ENCODE peak calls at places on chromosomes 4 and X, in four cellular contexts. L is GM13977, D is GM12865, A is RWPE2. K is an unnamed sample.

GRCh38 chr4:166309286-166309685 is 436.2 kb downstream of the TLL1 start:
- DNase-seq in L (no peak), D (no peak), A (no peak), K (no peak)

GRCh38 chrX:41670108-41670507 is 18.7 kb upstream of the GPR34 start:
- DNase-seq in L (no peak), D (no peak), A (no peak), K (no peak)

GRCh38 chr4:47060561-47060960 is 29.2 kb downstream of the GABRB1 start:
- DNase-seq in L (no peak), D (no peak), A (no peak), K (no peak)

GRCh38 chr4:85860066-85860465 is 385.1 kb downstream of the ARHGAP24 start:
- DNase-seq in L (no peak), D (no peak), A (no peak), K (no peak)

GRCh38 chrX:43813898-43814297 is 68.4 kb downstream of the MAOB start:
- DNase-seq in L (no peak), D (no peak), A (no peak), K (no peak)

GRCh38 chr4:77174426-77174825 is 17.4 kb downstream of the CCNG2 start:
- DNase-seq in L (no peak), D (no peak), A (no peak), K (no peak)

GRCh38 chrX:100745806-100746537 is 14.1 kb upstream of the SYTL4 start:
- DNase-seq in L (no peak), D (no peak), A (no peak), K (no peak)

GRCh38 chr4:187464561-187464960 is 531.0 kb upstream of the ZFP42 start:
- DNase-seq in L (no peak), D (no peak), A (no peak), K (no peak)

GRCh38 chr4:100826808-100827548 is 309.2 kb upstream of the EMCN start:
- DNase-seq in L (no peak), D (no peak), A (no peak), K (no peak)

GRCh38 chr4:18390655-18391369 is 369.3 kb upstream of the LCORL start:
- DNase-seq in L (no peak), D (no peak), A (no peak), K (no peak)

GRCh38 chr4:148052448-148052847 is 320.6 kb downstream of the ARHGAP10 start:
- DNase-seq in L (no peak), D (peak), A (no peak), K (no peak)

GRCh38 chrX:15956684-15957083 is 102.1 kb upstream of the AP1S2 start:
- DNase-seq in L (no peak), D (no peak), A (no peak), K (no peak)

GRCh38 chrX:20499763-20500162 is 233.1 kb upstream of the RPS6KA3 start:
- DNase-seq in L (no peak), D (no peak), A (no peak), K (no peak)

GRCh38 chr4:67465763-67466052 is 79.6 kb downstream of the CENPC start:
- DNase-seq in L (no peak), D (no peak), A (no peak), K (no peak)

GRCh38 chr4:102094474-102094873 is 250.8 kb downstream of the SLC39A8 start:
- DNase-seq in L (no peak), D (no peak), A (no peak), K (no peak)

GRCh38 chrX:48540480-48540879 is 966 bp downstream of the TBC1D25 start:
- DNase-seq in L (no peak), D (no peak), A (no peak), K (no peak)

GRCh38 chrX:13051529-13052172 is 7.2 kb upstream of the FAM9C start:
- DNase-seq in L (peak), D (peak), A (no peak), K (peak)

GRCh38 chrX:2299871-2300270 is 200.9 kb downstream of the DHRSX start:
- DNase-seq in L (no peak), D (no peak), A (no peak), K (no peak)

GRCh38 chrX:128436397-128437103 is 384.3 kb upstream of the ACTRT1 start:
- DNase-seq in L (no peak), D (no peak), A (no peak), K (no peak)

GRCh38 chr4:180665481-180665880 is 1577.7 kb upstream of the TENM3 start:
- DNase-seq in L (no peak), D (no peak), A (no peak), K (no peak)

GRCh38 chr4:15717126-15717525 is 14.3 kb downstream of the BST1 start:
- DNase-seq in L (no peak), D (no peak), A (no peak), K (no peak)

GRCh38 chr4:173556398-173557131 is 26.5 kb upstream of the HAND2 start:
- DNase-seq in L (no peak), D (no peak), A (no peak), K (no peak)

GRCh38 chrX:131083510-131084142 is 25.5 kb downstream of the ARHGAP36 start:
- DNase-seq in L (peak), D (no peak), A (no peak), K (no peak)

GRCh38 chr4:3311489-3312171 is 18.8 kb downstream of the RGS12 start:
- DNase-seq in L (no peak), D (no peak), A (no peak), K (no peak)

GRCh38 chr4:47221721-47222120 is 190.4 kb downstream of the GABRB1 start:
- DNase-seq in L (no peak), D (no peak), A (no peak), K (no peak)

GRCh38 chrX:4830880-4831557 is 1117.6 kb upstream of the PRKX start:
- DNase-seq in L (no peak), D (no peak), A (no peak), K (no peak)

GRCh38 chrX:127037179-127037578 is 217.7 kb downstream of the PRR32 start:
- DNase-seq in L (no peak), D (no peak), A (no peak), K (no peak)

GRCh38 chrX:150052226-150052625 is 113.9 kb upstream of the EOLA2 start:
- DNase-seq in L (no peak), D (no peak), A (no peak), K (no peak)

GRCh38 chr4:173121044-173121685 is 47.4 kb upstream of the GALNT7 start:
- DNase-seq in L (peak), D (peak), A (no peak), K (no peak)

GRCh38 chrX:152635941-152636340 is 1.8 kb upstream of the GABRQ start:
- DNase-seq in L (no peak), D (peak), A (no peak), K (no peak)

GRCh38 chr4:99815597-99816011 is 1.0 kb upstream of the DAPP1 start:
- DNase-seq in L (no peak), D (no peak), A (peak), K (no peak)

GRCh38 chrX:129744881-129745321 is 6.1 kb downstream of the XPNPEP2 start:
- DNase-seq in L (no peak), D (no peak), A (no peak), K (no peak)

GRCh38 chr4:64156253-64156652 is 253.0 kb downstream of the TECRL start:
- DNase-seq in L (no peak), D (no peak), A (no peak), K (no peak)

GRCh38 chr4:64157397-64157796 is 251.9 kb downstream of the TECRL start:
- DNase-seq in L (no peak), D (no peak), A (no peak), K (no peak)

DNA sequence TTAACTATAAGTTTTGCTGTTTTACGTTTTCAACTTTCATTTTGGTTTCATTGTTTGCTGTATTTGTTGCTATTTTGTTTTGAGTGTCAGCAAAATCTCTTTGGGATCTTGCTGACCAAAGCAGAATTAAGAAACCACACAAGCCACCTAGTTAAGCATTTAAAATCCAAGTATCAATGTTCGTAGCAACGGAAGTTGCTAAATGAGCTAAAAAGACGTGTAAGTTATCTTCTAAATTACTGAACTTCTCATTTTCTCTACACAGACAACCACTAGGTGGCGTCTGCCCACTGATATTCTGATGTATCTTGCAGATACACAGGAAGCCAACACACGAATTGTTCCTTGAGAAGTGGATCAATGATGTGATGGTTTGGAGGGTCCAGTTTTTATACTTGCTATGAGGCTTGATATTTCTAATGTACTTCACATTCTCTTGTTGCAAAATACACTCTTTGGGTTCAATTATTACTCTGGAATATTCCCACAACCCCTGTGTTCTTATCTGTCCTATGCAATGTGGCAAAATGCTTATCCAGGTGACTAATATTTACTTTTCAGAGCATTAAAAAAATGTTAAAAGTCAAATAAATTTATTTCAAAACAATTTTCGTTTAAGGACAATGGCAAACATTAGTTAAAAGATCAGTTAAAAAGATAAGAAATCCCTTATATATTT is 250.5 kb downstream of the TECRL start:
- DNase-seq in L (peak), D (peak), A (no peak), K (peak)
- TF ChIP-seq CTCF in L (peak), D (peak), A (peak), K (peak)

GRCh38 chrX:96837808-96838207 is 45.9 kb upstream of the RPA4 start:
- DNase-seq in L (no peak), D (no peak), A (no peak), K (no peak)

GRCh38 chrX:96841325-96841724 is 42.4 kb upstream of the RPA4 start:
- DNase-seq in L (no peak), D (no peak), A (no peak), K (no peak)

GRCh38 chrX:96846841-96847240 is 36.9 kb upstream of the RPA4 start:
- DNase-seq in L (no peak), D (no peak), A (no peak), K (no peak)

GRCh38 chrX:96843566-96843965 is 40.1 kb upstream of the RPA4 start:
- DNase-seq in L (no peak), D (no peak), A (no peak), K (no peak)
- TF ChIP-seq CTCF in L (no peak), D (no peak), A (no peak), K (no peak)

DNA sequence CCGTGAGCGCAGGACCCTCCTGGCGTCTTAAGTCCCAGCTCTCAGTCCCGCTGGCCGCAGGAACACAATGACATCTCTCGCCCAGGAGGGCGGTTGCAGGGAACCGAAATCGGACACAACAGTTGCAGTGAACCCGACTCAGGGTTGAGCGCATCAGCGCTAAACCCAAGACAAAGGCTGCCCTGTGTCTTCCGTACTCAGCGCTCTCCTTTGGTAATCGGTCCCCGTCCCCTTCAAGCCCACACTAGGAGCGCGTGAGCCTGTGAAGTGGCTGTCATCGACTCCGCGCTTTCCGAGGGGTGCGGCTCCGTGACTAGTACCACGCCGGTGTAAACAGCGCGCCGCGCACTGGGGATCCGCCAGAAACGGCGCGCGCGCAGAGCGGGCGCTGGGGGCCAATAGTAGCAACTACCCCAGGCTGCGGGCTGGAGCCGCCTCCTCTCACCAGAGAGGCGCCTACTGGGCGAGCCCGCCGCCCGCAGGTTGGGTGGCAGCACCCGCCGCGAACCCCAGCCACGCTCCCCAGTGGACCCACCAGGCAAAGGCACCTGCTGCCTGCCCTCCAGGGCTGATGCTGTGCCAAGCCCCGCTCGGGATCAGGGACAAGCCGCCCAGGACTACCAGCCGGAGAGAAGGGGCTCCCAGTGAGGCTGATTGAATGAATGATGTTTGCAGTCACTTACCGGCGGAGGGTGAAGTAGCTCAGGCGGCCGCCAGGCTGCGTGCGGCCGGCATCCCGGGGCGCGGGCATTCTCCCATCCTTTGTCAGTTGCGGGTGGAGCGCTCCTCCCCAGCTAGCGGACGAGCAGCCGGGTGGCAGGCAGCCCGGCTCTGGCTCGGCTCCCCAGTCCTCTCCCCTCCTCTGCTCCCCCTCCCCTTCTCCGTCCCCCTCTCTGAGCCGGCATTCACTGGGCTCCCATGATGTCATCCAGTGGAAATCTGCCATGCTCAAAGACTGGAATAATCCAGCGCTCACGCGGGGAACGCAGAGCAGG is 370.4 kb upstream of the SMIM31 start:
- DNase-seq in L (no peak), D (no peak), A (no peak), K (peak)
- TF ChIP-seq CTCF in L (no peak), D (no peak), A (peak), K (no peak)

DNA sequence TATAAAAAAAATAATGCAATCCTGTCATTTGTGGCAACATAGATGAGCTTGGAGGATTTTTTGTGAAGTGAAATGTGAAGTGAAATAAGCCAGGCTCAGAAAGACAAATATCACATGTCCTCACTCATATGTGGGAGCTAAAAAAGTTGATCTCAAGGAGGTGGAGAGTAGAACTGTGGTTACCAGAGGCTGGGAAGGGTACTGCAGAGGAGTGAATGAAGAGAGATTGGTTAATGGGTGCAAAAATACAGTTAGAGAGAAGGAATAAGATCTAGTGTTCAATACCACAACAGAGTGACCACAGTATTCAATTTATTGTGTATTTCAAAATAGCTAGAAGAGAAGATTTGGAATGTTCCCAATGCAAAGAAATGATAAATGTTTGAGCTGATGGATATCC is 13.4 kb upstream of the ZCCHC18 start:
- DNase-seq in L (no peak), D (no peak), A (no peak), K (no peak)
- TF ChIP-seq CTCF in L (no peak), D (no peak), A (no peak), K (no peak)

GRCh38 chr4:164700471-164700870 is 53.5 kb upstream of the SMIM31 start:
- DNase-seq in L (no peak), D (peak), A (no peak), K (no peak)
- TF ChIP-seq CTCF in L (peak), D (peak), A (no peak), K (peak)

GRCh38 chr4:127261476-127261875 is 371.3 kb upstream of the INTU start:
- DNase-seq in L (no peak), D (no peak), A (no peak), K (no peak)
- TF ChIP-seq CTCF in L (no peak), D (no peak), A (no peak), K (no peak)

GRCh38 chr4:113781439-113782040 is 20.0 kb upstream of the CAMK2D start:
- DNase-seq in L (peak), D (peak), A (no peak), K (peak)
- TF ChIP-seq CTCF in L (peak), D (peak), A (peak), K (no peak)

GRCh38 chr4:151931563-151931962 is 170.8 kb upstream of the GATB start:
- DNase-seq in L (no peak), D (peak), A (no peak), K (no peak)

GRCh38 chr4:151935411-151935810 is 174.6 kb upstream of the GATB start:
- DNase-seq in L (no peak), D (no peak), A (no peak), K (no peak)

GRCh38 chr4:151930372-151930771 is 169.6 kb upstream of the GATB start:
- DNase-seq in L (no peak), D (no peak), A (no peak), K (no peak)

GRCh38 chr4:151934766-151935165 is 174.0 kb upstream of the GATB start:
- DNase-seq in L (no peak), D (no peak), A (no peak), K (no peak)

GRCh38 chr4:151933122-151933827 is 172.5 kb upstream of the GATB start:
- DNase-seq in L (no peak), D (no peak), A (no peak), K (no peak)
- TF ChIP-seq CTCF in L (peak), D (no peak), A (no peak), K (no peak)

DNA sequence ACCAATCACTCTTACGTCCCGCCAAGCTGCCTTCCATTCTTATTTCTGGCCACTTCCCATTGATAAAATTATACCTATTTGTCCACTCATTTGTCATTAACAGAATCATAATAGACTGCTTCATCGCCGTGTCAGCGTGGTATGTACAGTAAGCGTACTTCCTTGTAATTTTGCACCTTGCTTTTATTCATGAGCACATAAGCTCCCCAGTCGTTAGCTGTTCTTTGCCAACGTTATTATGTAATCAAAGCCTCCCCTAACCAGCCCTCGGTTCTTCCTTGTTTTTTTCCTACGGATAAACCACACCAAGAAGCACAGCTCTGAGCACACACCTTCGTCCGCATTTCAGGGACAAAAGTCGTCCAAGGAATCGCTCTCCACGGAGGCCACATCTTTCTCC is 200.7 kb upstream of the PSAPL1 start:
- DNase-seq in L (no peak), D (no peak), A (no peak), K (no peak)
- TF ChIP-seq CTCF in L (no peak), D (no peak), A (no peak), K (no peak)

GRCh38 chr4:107931775-107932321 is 499 bp downstream of the CYP2U1 start:
- DNase-seq in L (no peak), D (peak), A (no peak), K (no peak)

GRCh38 chr4:107935246-107935645 is 3.9 kb downstream of the CYP2U1 start:
- DNase-seq in L (no peak), D (no peak), A (no peak), K (no peak)

GRCh38 chr4:107937040-107937439 is 5.7 kb downstream of the CYP2U1 start:
- DNase-seq in L (peak), D (no peak), A (no peak), K (peak)

DNA sequence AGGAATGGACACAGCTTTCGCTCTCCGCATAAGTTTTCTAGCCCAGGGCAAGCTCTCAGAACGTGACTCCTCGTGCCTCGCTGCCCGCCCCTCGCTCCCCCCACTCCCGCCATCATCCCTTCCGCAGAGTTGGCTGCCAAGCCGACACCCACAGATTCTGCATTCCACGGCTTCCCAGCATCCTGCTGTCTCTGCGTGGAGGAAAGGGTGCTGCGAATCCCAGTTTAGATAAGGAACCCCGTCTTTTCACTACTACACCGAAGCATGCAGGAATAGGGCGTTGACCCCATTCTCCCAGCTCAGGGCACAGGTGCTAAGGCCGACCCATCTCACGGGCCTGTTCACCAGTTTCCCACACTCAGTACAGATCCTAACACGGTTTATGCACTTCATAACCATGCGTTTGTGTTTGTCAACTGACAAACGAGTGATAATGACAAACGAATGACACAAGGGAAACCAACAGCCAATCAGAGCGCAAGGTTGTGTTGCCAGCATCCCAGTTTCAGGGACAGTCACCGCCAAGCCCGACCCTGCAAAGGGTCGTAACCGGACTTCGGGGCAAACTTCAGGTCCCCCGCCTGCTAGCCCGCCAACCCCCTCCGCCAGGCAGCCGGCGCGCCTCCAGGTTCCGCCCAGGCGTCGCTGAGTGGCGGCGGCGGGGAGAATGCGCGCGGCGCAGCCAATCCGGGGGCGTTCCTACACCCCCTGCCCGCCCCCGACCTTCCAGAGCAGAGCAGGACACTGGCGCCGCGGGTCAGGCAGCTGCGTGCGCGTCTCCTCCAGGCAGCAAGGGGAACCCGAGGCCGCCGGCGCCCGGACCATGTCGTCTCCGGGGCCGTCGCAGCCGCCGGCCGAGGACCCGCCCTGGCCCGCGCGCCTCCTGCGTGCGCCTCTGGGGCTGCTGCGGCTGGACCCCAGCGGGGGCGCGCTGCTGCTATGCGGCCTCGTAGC is at the start of gene CYP2U1:
- DNase-seq in L (peak), D (peak), A (peak), K (peak)
- TF ChIP-seq CTCF in L (no peak), D (no peak), A (peak), K (no peak)